ENCODE peak calls at places on chromosomes 4 and X, in four cellular contexts. L is K562, D is HepG2, I is Panc1. P is an unnamed sample.

GRCh38 chr4:986949-987688 is at the start of gene IDUA:
- DNase-seq in L (peak), D (peak), I (no peak), P (peak)

GRCh38 chrX:47218920-47219815 is 687 bp downstream of the CDK16 start:
- DNase-seq in L (peak), I (no peak), D (no peak), P (no peak)

GRCh38 chr4:61320154-61320553 is 120.0 kb downstream of the ADGRL3 start:
- DNase-seq in I (no peak), L (no peak), D (no peak), P (no peak)

GRCh38 chr4:61044837-61045236 is 155.3 kb upstream of the ADGRL3 start:
- DNase-seq in I (no peak), L (no peak), D (no peak), P (no peak)

GRCh38 chrX:151789179-151789800 is 54.7 kb downstream of the CNGA2 start:
- DNase-seq in L (peak), I (no peak), D (no peak), P (no peak)

GRCh38 chr4:62135565-62136156 is 935.5 kb downstream of the ADGRL3 start:
- DNase-seq in L (no peak), I (no peak), D (no peak), P (no peak)

GRCh38 chrX:84865113-84865512 is 138.6 kb upstream of the APOOL start:
- DNase-seq in I (no peak), L (no peak), D (no peak), P (no peak)

GRCh38 chr4:65943076-65943475 is 272.8 kb upstream of the EPHA5 start:
- DNase-seq in L (no peak), I (no peak), D (peak), P (no peak)

GRCh38 chr4:55398461-55398860 is 2.7 kb downstream of the TMEM165 start:
- DNase-seq in I (no peak), D (no peak), L (peak), P (no peak)

GRCh38 chrX:56031409-56031808 is 200.7 kb upstream of the KLF8 start:
- DNase-seq in I (no peak), L (no peak), D (no peak), P (no peak)

GRCh38 chr4:67198757-67199156 is 346.5 kb downstream of the CENPC start:
- DNase-seq in L (peak), I (no peak), D (no peak), P (no peak)

GRCh38 chr4:182745268-182745667 is 171.9 kb downstream of the DCTD start:
- DNase-seq in D (no peak), L (peak), I (no peak), P (no peak)

GRCh38 chr4:64394469-64394868 is 14.8 kb downstream of the TECRL start:
- DNase-seq in I (no peak), D (no peak), L (no peak), P (no peak)

GRCh38 chr4:166290426-166290825 is 417.4 kb downstream of the TLL1 start:
- DNase-seq in L (no peak), D (no peak), I (no peak), P (no peak)

GRCh38 chrX:16484338-16484737 is 165.6 kb upstream of the S100G start:
- DNase-seq in L (no peak), I (peak), D (no peak), P (peak)

GRCh38 chrX:154481911-154482601 is 3.0 kb upstream of the LAGE3 start:
- DNase-seq in I (no peak), L (no peak), D (no peak), P (no peak)

GRCh38 chr4:102823897-102824296 is 3.5 kb downstream of the UBE2D3 start:
- DNase-seq in D (no peak), L (no peak), I (no peak), P (no peak)

GRCh38 chr4:46274717-46275116 is 115.2 kb downstream of the GABRA2 start:
- DNase-seq in I (no peak), D (peak), L (peak), P (no peak)

GRCh38 chr4:150181536-150181935 is 103.3 kb downstream of the DCLK2 start:
- DNase-seq in I (no peak), D (no peak), L (no peak), P (no peak)

GRCh38 chr4:107564326-107564725 is 155.7 kb downstream of the PAPSS1 start:
- DNase-seq in I (no peak), D (no peak), L (no peak), P (no peak)

GRCh38 chr4:139624441-139625130 is 41.0 kb upstream of the MGST2 start:
- DNase-seq in D (no peak), I (no peak), L (no peak), P (no peak)

GRCh38 chr4:151202851-151203455 is 74.0 kb upstream of the PRSS48 start:
- DNase-seq in L (no peak), I (no peak), D (no peak), P (no peak)

GRCh38 chrX:152530967-152531366 is 79.9 kb upstream of the GABRA3 start:
- DNase-seq in D (no peak), L (no peak), I (no peak), P (no peak)

GRCh38 chr4:40608628-40609027 is 21.0 kb downstream of the RBM47 start:
- DNase-seq in D (no peak), L (no peak), I (no peak), P (no peak)

GRCh38 chrX:13396887-13397286 is 77.0 kb upstream of the ATXN3L start:
- DNase-seq in L (no peak), I (no peak), D (no peak), P (no peak)

GRCh38 chr4:41795796-41796195 is 47.3 kb upstream of the PHOX2B start:
- DNase-seq in L (no peak), I (no peak), D (no peak), P (no peak)

GRCh38 chrX:9456250-9457074 is 8.4 kb upstream of the TBL1X start:
- DNase-seq in I (no peak), D (peak), L (no peak), P (no peak)

GRCh38 chr4:141329174-141329569 is 108.5 kb downstream of the ZNF330 start:
- DNase-seq in L (no peak), I (no peak), D (no peak), P (no peak)

GRCh38 chrX:71053217-71053621 is 14.9 kb downstream of the SNX12 start:
- DNase-seq in I (no peak), L (no peak), D (no peak), P (no peak)

GRCh38 chr4:7970031-7970946 is 30.6 kb upstream of the AFAP1 start:
- DNase-seq in I (no peak), D (peak), L (no peak), P (no peak)
- TF ChIP-seq TCF7L2 in I (peak), D (no peak), L (no peak), P (no peak)

GRCh38 chrX:147890766-147891165 is 21.0 kb upstream of the FMR1 start:
- DNase-seq in I (no peak), L (no peak), D (no peak), P (no peak)

GRCh38 chrX:147897117-147897516 is 14.6 kb upstream of the FMR1 start:
- DNase-seq in D (no peak), I (no peak), L (no peak), P (no peak)

GRCh38 chrX:147894332-147894870 is 17.3 kb upstream of the FMR1 start:
- DNase-seq in L (no peak), I (no peak), D (no peak), P (no peak)

DNA sequence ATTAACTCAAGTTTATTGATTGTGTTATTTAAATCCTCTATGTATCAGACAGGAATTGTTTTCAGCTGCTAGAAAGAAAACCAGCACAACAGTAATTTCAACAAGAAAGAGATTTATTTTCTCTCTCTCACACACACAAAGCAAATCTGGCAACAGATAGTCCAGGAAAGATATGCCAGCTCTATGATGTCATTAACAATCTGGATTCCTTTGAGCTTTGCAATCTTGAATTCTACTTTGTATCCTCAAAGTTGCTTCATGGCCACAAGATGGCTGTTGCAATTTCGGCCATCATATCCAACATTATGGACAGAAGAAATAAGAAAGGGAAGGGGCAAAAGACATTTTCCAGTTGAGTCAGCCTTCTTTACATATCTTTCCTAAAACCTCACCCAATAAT is 19.8 kb upstream of the FMR1 start:
- DNase-seq in D (no peak), I (no peak), L (no peak), P (no peak)
- TF ChIP-seq TCF7L2 in D (no peak), I (no peak), L (no peak), P (no peak)

GRCh38 chr4:127174168-127174567 is 458.6 kb upstream of the INTU start:
- DNase-seq in I (no peak), L (no peak), D (no peak), P (no peak)
- TF ChIP-seq TCF7L2 in I (no peak), L (no peak), D (no peak), P (no peak)

DNA sequence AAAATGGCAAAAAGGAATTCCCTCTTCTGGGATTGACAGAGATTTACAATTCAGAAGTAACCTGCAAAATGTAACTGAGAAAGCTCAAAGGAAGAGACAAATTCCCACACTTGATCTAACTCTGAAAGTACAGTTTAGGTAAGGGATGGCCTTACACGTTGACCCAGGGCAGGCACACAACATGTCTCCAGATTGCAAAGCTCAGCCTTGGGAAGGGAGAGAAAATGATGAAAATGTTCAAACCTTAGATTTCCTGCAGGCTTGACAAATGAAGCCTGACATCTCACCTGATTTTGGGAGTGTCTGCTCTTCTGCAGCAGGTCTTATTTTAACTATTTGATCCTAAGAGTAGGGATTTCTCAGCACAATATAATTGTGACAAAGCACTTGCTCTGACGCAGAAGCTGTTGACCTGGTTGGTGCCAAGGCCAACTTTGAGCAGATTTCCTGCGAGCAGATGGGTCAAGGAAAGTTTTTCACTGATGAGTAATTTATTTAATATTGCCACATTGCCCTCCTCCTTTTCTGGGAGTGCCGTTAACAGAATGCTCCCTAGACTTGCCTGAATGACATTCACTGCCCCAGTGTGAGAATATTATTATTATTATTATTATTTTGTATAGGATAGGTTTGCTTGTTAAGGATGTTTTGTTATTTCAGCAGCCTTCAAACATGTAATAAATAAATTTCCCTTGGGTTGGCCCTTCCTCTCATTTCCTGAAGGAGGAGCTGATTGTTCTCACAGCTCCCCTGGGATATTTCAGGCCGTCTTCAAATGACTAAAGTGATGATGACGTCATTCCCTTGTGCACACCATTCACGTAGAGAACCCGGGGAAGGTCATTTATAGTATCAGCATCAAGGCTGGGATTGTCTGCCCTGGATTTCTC is 157.1 kb downstream of the VEGFC start:
- DNase-seq in I (peak), L (no peak), D (no peak), P (no peak)
- TF ChIP-seq TCF7L2 in I (no peak), L (no peak), D (no peak), P (no peak)

GRCh38 chr4:125529071-125529470 is 214.3 kb downstream of the FAT4 start:
- DNase-seq in I (no peak), L (no peak), D (no peak), P (no peak)

GRCh38 chr4:125520258-125520990 is 205.7 kb downstream of the FAT4 start:
- DNase-seq in I (no peak), L (no peak), D (no peak), P (no peak)

GRCh38 chr4:125522588-125522987 is 207.8 kb downstream of the FAT4 start:
- DNase-seq in D (no peak), I (no peak), L (no peak), P (no peak)

GRCh38 chr4:125522992-125523391 is 208.2 kb downstream of the FAT4 start:
- DNase-seq in L (no peak), D (no peak), I (peak), P (no peak)

DNA sequence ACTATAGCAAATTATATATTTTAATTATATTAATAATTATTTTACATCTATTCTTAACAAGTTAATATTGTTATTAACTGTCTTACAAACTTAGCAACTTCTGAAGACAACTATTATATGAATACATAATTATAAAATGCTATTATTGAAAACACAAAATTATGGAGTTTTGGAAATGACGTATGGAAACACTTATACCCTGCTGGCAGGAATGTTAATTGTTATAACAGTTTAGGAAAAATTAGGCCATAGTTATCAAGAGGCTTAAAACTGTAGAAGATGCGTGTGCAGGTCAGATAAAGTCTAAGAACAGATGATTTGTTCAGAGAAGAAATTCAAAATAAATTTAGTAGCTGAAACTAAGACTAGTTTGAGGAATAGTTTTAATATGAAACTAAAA is 211.7 kb downstream of the FAT4 start:
- DNase-seq in L (no peak), I (no peak), D (no peak), P (no peak)
- TF ChIP-seq TCF7L2 in L (no peak), I (no peak), D (no peak), P (no peak)

GRCh38 chrX:10811093-10811492 is 190.7 kb upstream of the MID1 start:
- DNase-seq in L (no peak), D (no peak), I (no peak), P (no peak)
- TF ChIP-seq TCF7L2 in L (no peak), D (no peak), I (no peak), P (no peak)

DNA sequence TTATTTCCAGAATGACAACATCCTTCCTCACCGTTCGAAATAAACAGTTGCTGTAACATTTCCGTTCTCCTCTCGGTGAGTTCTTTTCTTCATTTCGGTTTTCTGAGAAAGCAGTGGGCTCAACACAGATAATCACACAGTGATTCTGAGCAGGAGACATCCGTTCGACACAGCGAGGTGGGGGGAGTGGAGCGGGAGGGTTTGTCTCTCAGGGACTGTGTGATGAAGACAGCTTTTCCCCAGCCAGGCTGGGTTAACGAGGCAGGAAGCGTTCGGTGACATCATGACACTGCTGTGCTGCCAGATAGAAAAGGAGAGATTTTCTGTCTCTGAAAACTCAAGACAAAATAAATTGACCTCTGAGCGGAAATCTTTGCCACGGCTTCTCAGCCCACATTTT is 119.3 kb downstream of the CRLF2 start:
- DNase-seq in I (no peak), L (no peak), D (no peak), P (no peak)
- TF ChIP-seq TCF7L2 in I (no peak), L (no peak), D (no peak), P (no peak)

DNA sequence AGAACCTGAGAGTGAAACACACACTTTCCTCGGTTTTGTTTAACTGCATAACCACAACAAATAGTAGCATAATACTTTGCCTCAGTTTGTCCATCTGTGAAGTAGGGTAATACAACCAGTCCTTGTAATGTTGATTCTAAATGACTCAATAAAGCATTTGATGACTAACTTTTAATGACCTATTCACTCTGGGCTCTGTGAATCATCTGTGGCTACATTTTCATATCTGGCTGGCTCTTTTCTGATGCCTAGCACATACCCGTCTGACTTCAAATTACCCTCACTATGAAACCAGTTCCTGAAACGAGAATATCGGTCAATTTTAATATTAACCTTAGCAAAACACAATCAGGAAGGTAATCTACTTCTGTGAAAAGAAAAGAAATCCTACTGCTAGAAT is 151.0 kb downstream of the SH2D1A start:
- DNase-seq in D (no peak), L (no peak), I (no peak), P (no peak)
- TF ChIP-seq TCF7L2 in D (no peak), L (no peak), I (no peak), P (no peak)